ENCODE peak calls at places on chromosomes 13 and 19, in four cellular contexts. One of them, this sample, is unnamed.

GRCh38 chr19:41276231-41276630 is 12.1 kb downstream of the HNRNPUL1 start:
- DNase-seq in tibial nerve: no peak
- DNase-seq in cardiac muscle cell: no peak
- DNase-seq in psoas muscle: no peak
- DNase-seq in this sample: no peak

GRCh38 chr13:99140831-99141230 is 59.8 kb upstream of the UBAC2 start:
- DNase-seq in tibial nerve: no peak
- DNase-seq in cardiac muscle cell: no peak
- DNase-seq in psoas muscle: no peak
- DNase-seq in this sample: no peak

GRCh38 chr13:93361703-93362102 is 135.1 kb downstream of the GPC6 start:
- DNase-seq in tibial nerve: no peak
- DNase-seq in cardiac muscle cell: no peak
- DNase-seq in psoas muscle: no peak
- DNase-seq in this sample: no peak

GRCh38 chr13:97719759-97720158 is 233.7 kb upstream of the IPO5 start:
- DNase-seq in tibial nerve: no peak
- DNase-seq in cardiac muscle cell: no peak
- DNase-seq in psoas muscle: no peak
- DNase-seq in this sample: no peak

GRCh38 chr13:71775946-71776345 is 91.1 kb downstream of the DACH1 start:
- DNase-seq in tibial nerve: no peak
- DNase-seq in cardiac muscle cell: no peak
- DNase-seq in psoas muscle: no peak
- DNase-seq in this sample: no peak

GRCh38 chr13:36143768-36144167 is 12.6 kb upstream of the DCLK1 start:
- DNase-seq in tibial nerve: no peak
- DNase-seq in cardiac muscle cell: no peak
- DNase-seq in psoas muscle: no peak
- DNase-seq in this sample: no peak

GRCh38 chr19:55596304-55596703 is 3.0 kb downstream of the FIZ1 start:
- DNase-seq in tibial nerve: no peak
- DNase-seq in cardiac muscle cell: no peak
- DNase-seq in psoas muscle: no peak
- DNase-seq in this sample: no peak

GRCh38 chr13:73248711-73249580 is 190.1 kb downstream of the KLF5 start:
- DNase-seq in tibial nerve: no peak
- DNase-seq in cardiac muscle cell: peak; percentile 29
- DNase-seq in psoas muscle: no peak
- DNase-seq in this sample: no peak

GRCh38 chr13:71210861-71211260 is 656.1 kb downstream of the DACH1 start:
- DNase-seq in tibial nerve: no peak
- DNase-seq in cardiac muscle cell: no peak
- DNase-seq in psoas muscle: no peak
- DNase-seq in this sample: no peak

GRCh38 chr13:32165791-32166190 is 134.2 kb downstream of the FRY start:
- DNase-seq in tibial nerve: no peak
- DNase-seq in cardiac muscle cell: no peak
- DNase-seq in psoas muscle: no peak
- DNase-seq in this sample: no peak

GRCh38 chr19:19444694-19445155 is 39.2 kb downstream of the GATAD2A start:
- DNase-seq in tibial nerve: no peak
- DNase-seq in cardiac muscle cell: no peak
- DNase-seq in psoas muscle: no peak
- DNase-seq in this sample: no peak

GRCh38 chr13:30730526-30730925 is 4.8 kb upstream of the ALOX5AP start:
- DNase-seq in tibial nerve: no peak
- DNase-seq in cardiac muscle cell: no peak
- DNase-seq in psoas muscle: no peak
- DNase-seq in this sample: no peak

GRCh38 chr19:51259348-51260245 is 8.7 kb downstream of the SIGLECL1 start:
- DNase-seq in tibial nerve: no peak
- DNase-seq in cardiac muscle cell: peak; percentile 27
- DNase-seq in psoas muscle: no peak
- DNase-seq in this sample: no peak

GRCh38 chr19:6856749-6857372 is 30.5 kb upstream of the ADGRE1 start:
- DNase-seq in tibial nerve: no peak
- DNase-seq in cardiac muscle cell: no peak
- DNase-seq in psoas muscle: no peak
- DNase-seq in this sample: no peak

GRCh38 chr13:43835701-43836100 is 43.8 kb downstream of the CCDC122 start:
- DNase-seq in tibial nerve: no peak
- DNase-seq in cardiac muscle cell: no peak
- DNase-seq in psoas muscle: no peak
- DNase-seq in this sample: no peak

GRCh38 chr13:72384879-72385278 is 342.6 kb downstream of the MZT1 start:
- DNase-seq in tibial nerve: no peak
- DNase-seq in cardiac muscle cell: no peak
- DNase-seq in psoas muscle: no peak
- DNase-seq in this sample: no peak

GRCh38 chr13:77507931-77508776 is 27.4 kb upstream of the SCEL start:
- DNase-seq in tibial nerve: no peak
- DNase-seq in cardiac muscle cell: no peak
- DNase-seq in psoas muscle: no peak
- DNase-seq in this sample: no peak

GRCh38 chr19:45477713-45478453 is 10.1 kb downstream of the FOSB start:
- DNase-seq in tibial nerve: no peak
- DNase-seq in cardiac muscle cell: no peak
- DNase-seq in psoas muscle: no peak
- DNase-seq in this sample: peak; percentile 50

GRCh38 chr13:63910406-63910957 is 2494.8 kb upstream of the PCDH20 start:
- DNase-seq in tibial nerve: no peak
- DNase-seq in cardiac muscle cell: no peak
- DNase-seq in psoas muscle: no peak
- DNase-seq in this sample: no peak

GRCh38 chr13:26425439-26426358 is 131.8 kb upstream of the WASF3 start:
- DNase-seq in tibial nerve: no peak
- DNase-seq in cardiac muscle cell: no peak
- DNase-seq in psoas muscle: no peak
- DNase-seq in this sample: no peak

GRCh38 chr19:41638624-41639023 is 11.8 kb upstream of the CEACAM4 start:
- DNase-seq in tibial nerve: no peak
- DNase-seq in cardiac muscle cell: no peak
- DNase-seq in psoas muscle: no peak
- DNase-seq in this sample: no peak

GRCh38 chr19:11457831-11458230 is 22.4 kb downstream of the PRKCSH start:
- DNase-seq in tibial nerve: no peak
- DNase-seq in cardiac muscle cell: no peak
- DNase-seq in psoas muscle: no peak
- DNase-seq in this sample: no peak

GRCh38 chr13:20461481-20461859 is 64.2 kb downstream of the CRYL1 start:
- DNase-seq in tibial nerve: no peak
- DNase-seq in cardiac muscle cell: no peak
- DNase-seq in psoas muscle: no peak
- DNase-seq in this sample: no peak

GRCh38 chr13:86830046-86830445 is 841.1 kb upstream of the SLITRK5 start:
- DNase-seq in tibial nerve: no peak
- DNase-seq in cardiac muscle cell: no peak
- DNase-seq in psoas muscle: no peak
- DNase-seq in this sample: no peak

GRCh38 chr19:36489920-36490415 is 607 bp upstream of the ZNF566 start:
- DNase-seq in tibial nerve: peak; percentile 17
- DNase-seq in cardiac muscle cell: peak; percentile 95
- DNase-seq in psoas muscle: peak; percentile 81
- DNase-seq in this sample: peak; percentile 68

GRCh38 chr19:46704379-46705076 is 12.4 kb downstream of the PRKD2 start:
- DNase-seq in tibial nerve: peak; percentile 69
- DNase-seq in cardiac muscle cell: peak; percentile 72
- DNase-seq in psoas muscle: peak; percentile 87
- DNase-seq in this sample: peak; percentile 65

GRCh38 chr19:33505168-33505567 is 16.4 kb downstream of the PEPD start:
- DNase-seq in tibial nerve: no peak
- DNase-seq in cardiac muscle cell: no peak
- DNase-seq in psoas muscle: no peak
- DNase-seq in this sample: no peak

GRCh38 chr13:81988542-81988941 is 1647.6 kb upstream of the SPRY2 start:
- DNase-seq in tibial nerve: no peak
- DNase-seq in cardiac muscle cell: no peak
- DNase-seq in psoas muscle: no peak
- DNase-seq in this sample: no peak

GRCh38 chr19:45440873-45441654 is 17.3 kb upstream of the ERCC1 start:
- DNase-seq in tibial nerve: no peak
- DNase-seq in cardiac muscle cell: peak; percentile 58
- DNase-seq in psoas muscle: no peak
- DNase-seq in this sample: no peak

GRCh38 chr13:69553976-69554375 is 553.6 kb upstream of the ATXN8OS start:
- DNase-seq in tibial nerve: no peak
- DNase-seq in cardiac muscle cell: no peak
- DNase-seq in psoas muscle: no peak
- DNase-seq in this sample: no peak

GRCh38 chr19:18718015-18718526 is 34.6 kb downstream of the CRTC1 start:
- DNase-seq in tibial nerve: no peak
- DNase-seq in cardiac muscle cell: no peak
- DNase-seq in psoas muscle: no peak
- DNase-seq in this sample: no peak

GRCh38 chr19:43467276-43467675 is 1.9 kb upstream of the LYPD3 start:
- DNase-seq in tibial nerve: no peak
- DNase-seq in cardiac muscle cell: no peak
- DNase-seq in psoas muscle: no peak
- DNase-seq in this sample: no peak

GRCh38 chr19:43467730-43468129 is 2.3 kb upstream of the LYPD3 start:
- DNase-seq in tibial nerve: no peak
- DNase-seq in cardiac muscle cell: no peak
- DNase-seq in psoas muscle: no peak
- DNase-seq in this sample: no peak

GRCh38 chr19:43468354-43469159 is 3.1 kb upstream of the LYPD3 start:
- DNase-seq in tibial nerve: no peak
- DNase-seq in cardiac muscle cell: no peak
- DNase-seq in psoas muscle: no peak
- DNase-seq in this sample: no peak

GRCh38 chr19:43470288-43470687 is 4.9 kb upstream of the LYPD3 start:
- DNase-seq in tibial nerve: no peak
- DNase-seq in cardiac muscle cell: no peak
- DNase-seq in psoas muscle: no peak
- DNase-seq in this sample: peak; percentile 49

GRCh38 chr19:43469160-43469480 is 3.7 kb upstream of the LYPD3 start:
- DNase-seq in tibial nerve: no peak
- DNase-seq in cardiac muscle cell: no peak
- DNase-seq in psoas muscle: no peak
- DNase-seq in this sample: no peak
- H3K27ac ChIP-seq in tibial nerve: no peak overlapping the region
- H3K27ac ChIP-seq in cardiac muscle cell: no peak overlapping the region
- H3K27ac ChIP-seq in psoas muscle: no peak overlapping the region
- H3K27ac ChIP-seq in this sample: peak overlapping the region; percentile 70

GRCh38 chr19:1072371-1073015 is 5.5 kb downstream of the ARHGAP45 start:
- DNase-seq in tibial nerve: no peak
- DNase-seq in cardiac muscle cell: no peak
- DNase-seq in psoas muscle: no peak
- DNase-seq in this sample: no peak

GRCh38 chr19:1073063-1073955 is 6.3 kb downstream of the ARHGAP45 start:
- DNase-seq in tibial nerve: no peak
- DNase-seq in cardiac muscle cell: no peak
- DNase-seq in psoas muscle: peak; percentile 47
- DNase-seq in this sample: no peak

GRCh38 chr19:1074512-1075283 is 7.7 kb downstream of the ARHGAP45 start:
- DNase-seq in tibial nerve: peak; percentile 70
- DNase-seq in cardiac muscle cell: no peak
- DNase-seq in psoas muscle: peak; percentile 90
- DNase-seq in this sample: peak; percentile 95

GRCh38 chr19:1076046-1076386 is 9.0 kb downstream of the ARHGAP45 start:
- DNase-seq in tibial nerve: no peak
- DNase-seq in cardiac muscle cell: no peak
- DNase-seq in psoas muscle: no peak
- DNase-seq in this sample: no peak

GRCh38 chr19:1073956-1074511 is 7.1 kb downstream of the ARHGAP45 start:
- DNase-seq in tibial nerve: no peak
- DNase-seq in cardiac muscle cell: no peak
- DNase-seq in psoas muscle: peak; percentile 51
- DNase-seq in this sample: no peak
- H3K27ac ChIP-seq in tibial nerve: no peak overlapping the region
- H3K27ac ChIP-seq in cardiac muscle cell: no peak overlapping the region
- H3K27ac ChIP-seq in psoas muscle: no peak overlapping the region
- H3K27ac ChIP-seq in this sample: peak overlapping the region; percentile 52

GRCh38 chr19:14407889-14408640 is 11.1 kb downstream of the DDX39A start:
- DNase-seq in tibial nerve: no peak
- DNase-seq in cardiac muscle cell: no peak
- DNase-seq in psoas muscle: no peak
- DNase-seq in this sample: no peak
- H3K27ac ChIP-seq in tibial nerve: no peak overlapping the region
- H3K27ac ChIP-seq in cardiac muscle cell: no peak overlapping the region
- H3K27ac ChIP-seq in psoas muscle: no peak overlapping the region
- H3K27ac ChIP-seq in this sample: no peak overlapping the region

DNA sequence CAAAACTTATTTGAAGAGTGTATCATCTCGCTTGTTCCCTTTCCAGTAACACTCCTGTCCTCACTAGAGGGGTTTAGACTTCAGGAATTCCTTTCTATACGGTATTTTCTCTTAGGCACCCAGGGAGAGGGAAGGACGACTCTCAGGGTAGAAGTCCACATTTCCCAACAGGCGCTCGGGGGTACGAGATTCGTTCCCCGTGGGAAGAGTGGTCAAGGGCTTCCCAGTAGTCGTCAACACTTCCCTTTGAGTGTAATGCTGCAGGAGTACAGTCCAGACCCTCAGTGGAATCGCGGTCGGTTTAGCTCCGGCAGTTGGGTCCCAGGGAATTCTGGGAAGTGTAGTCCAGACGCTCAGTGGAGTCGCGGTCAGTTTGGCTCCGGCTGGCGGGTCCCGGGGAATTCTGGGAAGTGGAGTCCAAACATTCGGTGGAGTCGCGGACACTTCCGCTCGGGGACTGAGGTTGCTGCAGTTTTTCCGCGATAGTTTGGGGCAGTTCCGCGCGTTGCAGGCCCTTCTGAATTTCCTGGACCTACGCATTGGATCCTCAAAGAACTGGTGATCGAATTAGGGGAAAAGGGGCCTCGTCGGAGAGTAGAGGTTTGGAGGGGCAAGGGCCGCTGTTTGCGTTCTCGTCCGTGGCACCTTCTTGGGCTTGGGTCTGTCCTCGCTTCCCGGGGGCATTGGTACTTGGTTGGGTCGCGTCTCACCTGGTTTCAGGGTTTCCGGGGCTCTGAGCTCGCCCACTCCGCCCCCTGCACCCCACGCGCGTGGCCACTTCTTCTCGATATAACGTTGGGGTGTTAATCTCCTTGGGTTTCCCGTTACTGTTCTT is at the start of gene ZNF224:
- DNase-seq in tibial nerve: peak; percentile 75
- DNase-seq in cardiac muscle cell: peak; percentile 96
- DNase-seq in psoas muscle: peak; percentile 93
- DNase-seq in this sample: peak; percentile 74
- H3K27ac ChIP-seq in tibial nerve: peak within 1 kb of the TSS; percentile 75
- H3K27ac ChIP-seq in cardiac muscle cell: peak within 1 kb of the TSS; percentile 77
- H3K27ac ChIP-seq in psoas muscle: peak within 1 kb of the TSS; percentile 70
- H3K27ac ChIP-seq in this sample: peak within 1 kb of the TSS; percentile 60

This sample was measured in effector memory CD4-positive, alpha-beta T cell.